ENCODE peak calls at places on chromosomes 12 and 14, in six cellular contexts. M is upper lobe of right lung, I is astrocyte of the spinal cord, J is left ventricle myocardium inferior, A is astrocyte, D is psoas muscle. V is an unnamed sample.

GRCh38 chr12:53073881-53074280 is 5.3 kb downstream of the SPRYD3 start:
- DNase-seq in M (peak; percentile 61), I (no peak), J (no peak), A (no peak), D (peak; percentile 28), V (no peak)

GRCh38 chr14:67442139-67442906 is 30.4 kb upstream of the PLEK2 start:
- DNase-seq in M (no peak), I (no peak), J (no peak), A (no peak), D (no peak), V (no peak)

GRCh38 chr14:58747181-58747580 is 109.4 kb downstream of the DACT1 start:
- DNase-seq in M (peak; percentile 73), I (peak; percentile 80), J (no peak), A (peak; percentile 96), D (peak; percentile 20), V (peak; percentile 97)

GRCh38 chr14:27090716-27091115 is 492.9 kb upstream of the NOVA1 start:
- DNase-seq in M (no peak), I (no peak), J (no peak), A (no peak), D (no peak), V (no peak)

GRCh38 chr14:82720931-82721330 is 1187.3 kb upstream of the SEL1L start:
- DNase-seq in M (no peak), I (peak; percentile 6), J (no peak), A (no peak), D (no peak), V (no peak)

GRCh38 chr14:99654235-99655000 is 9.5 kb downstream of the HHIPL1 start:
- DNase-seq in M (no peak), I (peak; percentile 78), J (peak; percentile 39), A (peak; percentile 76), D (peak; percentile 36), V (peak; percentile 79)

GRCh38 chr12:85923767-85924331 is 49.8 kb downstream of the NTS start:
- DNase-seq in M (no peak), I (peak; percentile 75), J (no peak), A (peak; percentile 42), D (no peak), V (peak; percentile 31)

GRCh38 chr14:28308727-28309126 is 457.9 kb upstream of the FOXG1 start:
- DNase-seq in M (no peak), I (peak; percentile 91), J (no peak), A (peak; percentile 97), D (no peak), V (no peak)

GRCh38 chr14:77026930-77027537 is 1.5 kb downstream of the IRF2BPL start:
- DNase-seq in M (peak; percentile 84), I (peak; percentile 56), J (peak; percentile 54), A (no peak), D (peak; percentile 64), V (peak; percentile 60)

GRCh38 chr14:49942090-49942489 is 49.2 kb downstream of the ARF6 start:
- DNase-seq in M (no peak), I (no peak), J (no peak), A (no peak), D (no peak), V (no peak)

GRCh38 chr14:92892589-92892988 is 30.4 kb upstream of the CHGA start:
- DNase-seq in M (no peak), I (no peak), J (no peak), A (no peak), D (no peak), V (no peak)

GRCh38 chr12:54216580-54217308 is 28.0 kb upstream of the SMUG1 start:
- DNase-seq in M (peak; percentile 82), I (peak; percentile 79), J (peak; percentile 75), A (peak; percentile 51), D (peak; percentile 67), V (peak; percentile 71)
- H3K4me3 ChIP-seq in M (peak overlapping the region; percentile 28), I (peak overlapping the region; percentile 38), J (peak overlapping the region; percentile 60), A (peak overlapping the region; percentile 55), D (peak overlapping the region; percentile 55), V (peak overlapping the region; percentile 57)

DNA sequence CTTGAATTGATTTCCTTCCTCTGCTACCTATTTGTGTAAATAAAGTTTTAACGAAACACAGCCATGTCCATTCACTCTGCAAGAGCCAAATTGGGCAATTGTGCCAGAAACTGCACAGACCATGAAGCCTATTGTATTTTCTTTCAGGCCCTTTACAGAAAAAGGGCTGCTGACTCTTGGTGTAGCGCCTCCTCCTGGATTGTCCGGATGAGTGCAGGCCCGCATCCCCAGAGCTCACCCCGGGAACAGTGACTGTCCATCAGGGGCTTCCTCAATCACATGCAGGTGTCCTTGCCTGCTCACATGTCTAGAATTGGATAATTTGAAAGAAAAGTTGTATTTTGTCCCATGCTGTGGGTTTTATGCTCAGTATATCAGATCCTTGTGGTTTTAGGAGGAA is 1282.2 kb downstream of the AACS start:
- DNase-seq in M (no peak), I (no peak), J (no peak), A (no peak), D (no peak), V (no peak)
- TF ChIP-seq CTCF in M (no peak), I (peak; percentile 30), J (no peak), A (no peak), D (no peak), V (no peak)

GRCh38 chr12:91078501-91078900 is 20.7 kb upstream of the KERA start:
- DNase-seq in M (no peak), I (no peak), J (no peak), A (peak; percentile 28), D (no peak), V (no peak)
- H3K4me3 ChIP-seq in M (no peak overlapping the region), I (no peak overlapping the region), J (no peak overlapping the region), A (no peak overlapping the region), D (no peak overlapping the region), V (no peak overlapping the region)

GRCh38 chr12:46391630-46392029 is 19.1 kb upstream of the SLC38A2 start:
- DNase-seq in M (no peak), I (peak; percentile 51), J (no peak), A (peak; percentile 72), D (no peak), V (peak; percentile 88)

GRCh38 chr12:46390304-46390703 is 17.7 kb upstream of the SLC38A2 start:
- DNase-seq in M (no peak), I (no peak), J (no peak), A (no peak), D (no peak), V (no peak)

GRCh38 chr12:46396826-46397225 is 24.3 kb upstream of the SLC38A2 start:
- DNase-seq in M (no peak), I (no peak), J (no peak), A (no peak), D (no peak), V (no peak)

GRCh38 chr12:46390881-46391280 is 18.3 kb upstream of the SLC38A2 start:
- DNase-seq in M (no peak), I (no peak), J (no peak), A (no peak), D (no peak), V (no peak)

GRCh38 chr12:46395308-46395707 is 22.7 kb upstream of the SLC38A2 start:
- DNase-seq in M (no peak), I (peak; percentile 53), J (no peak), A (no peak), D (no peak), V (no peak)
- TF ChIP-seq CTCF in M (no peak), I (no peak), J (no peak), A (no peak), D (no peak), V (no peak)